ENCODE peak calls at places on chromosome 14, in eight cellular contexts. I is activated CD4-positive, alpha-beta T cell treated with anti-CD3 and anti-CD28 coated beads for 1 hour; N is HFF-Myc; D is NCI-H2171; E is NCI-H774; Y is ELR; Z is tibial artery; S is germinal center. H is an unnamed sample.

GRCh38 chr14:69910871-69911270 is 31.7 kb downstream of the SMOC1 start:
- DNase-seq in Y (no peak), I (no peak), N (no peak), D (no peak), E (no peak), Z (no peak), S (no peak), H (no peak)

GRCh38 chr14:105989746-105990302 is 463.4 kb downstream of the TMEM121 start:
- DNase-seq in Y (peak), Z (no peak), E (no peak), I (no peak), D (no peak), N (no peak), S (no peak), H (no peak)

GRCh38 chr14:95300002-95300696 is 19.6 kb downstream of the CLMN start:
- DNase-seq in Y (no peak), N (no peak), E (no peak), Z (no peak), S (no peak), I (no peak), D (no peak), H (no peak)

GRCh38 chr14:72605096-72605920 is 288.6 kb downstream of the DPF3 start:
- DNase-seq in I (no peak), Y (no peak), D (peak), N (no peak), E (no peak), Z (no peak), S (no peak), H (no peak)

GRCh38 chr14:70754989-70755388 is 54.3 kb downstream of the MAP3K9 start:
- DNase-seq in S (no peak), Z (no peak), N (no peak), D (peak), Y (peak), I (no peak), E (no peak), H (peak)

GRCh38 chr14:62532186-62532585 is 513.1 kb downstream of the KCNH5 start:
- DNase-seq in N (no peak), I (no peak), S (no peak), Z (no peak), Y (peak), E (no peak), D (no peak), H (no peak)

GRCh38 chr14:32590157-32590556 is 261.1 kb downstream of the AKAP6 start:
- DNase-seq in I (no peak), N (no peak), S (no peak), Z (no peak), E (no peak), D (no peak), Y (no peak), H (no peak)

GRCh38 chr14:88422919-88423318 is 37.5 kb downstream of the SPATA7 start:
- DNase-seq in Z (no peak), S (no peak), I (no peak), N (peak), Y (peak), E (no peak), D (no peak), H (no peak)

GRCh38 chr14:106872619-106873446 is 1346.5 kb downstream of the TMEM121 start:
- DNase-seq in Y (peak), N (no peak), Z (no peak), S (peak), I (peak), D (no peak), E (peak), H (peak)

GRCh38 chr14:90575336-90575735 is 178.5 kb downstream of the CALM1 start:
- DNase-seq in Z (no peak), E (no peak), I (no peak), S (no peak), N (no peak), Y (no peak), D (no peak), H (no peak)

GRCh38 chr14:60649815-60650381 is 621 bp upstream of the SIX1 start:
- DNase-seq in D (no peak), S (no peak), N (no peak), Y (peak), Z (no peak), E (peak), I (no peak), H (no peak)

GRCh38 chr14:105287249-105288102 is 13.3 kb downstream of the BRF1 start:
- DNase-seq in Z (no peak), N (no peak), S (no peak), I (no peak), D (no peak), E (no peak), Y (no peak), H (no peak)

GRCh38 chr14:54893151-54893760 is 9.4 kb downstream of the GCH1 start:
- DNase-seq in D (peak), Z (no peak), S (peak), I (no peak), N (peak), E (no peak), Y (peak), H (no peak)

GRCh38 chr14:77406718-77407117 is 16.6 kb downstream of the NOXRED1 start:
- DNase-seq in Z (no peak), S (no peak), E (no peak), N (no peak), D (no peak), Y (no peak), I (no peak), H (no peak)

GRCh38 chr14:69424139-69424923 is 25.8 kb downstream of the SLC39A9 start:
- DNase-seq in D (no peak), E (no peak), Y (peak), S (no peak), Z (no peak), I (no peak), N (no peak), H (no peak)

GRCh38 chr14:74888164-74889158 is 6.7 kb downstream of the DLST start:
- DNase-seq in S (no peak), I (no peak), N (no peak), E (no peak), Z (no peak), Y (peak), D (no peak), H (no peak)

GRCh38 chr14:76268013-76268376 is 107.9 kb upstream of the ESRRB start:
- DNase-seq in I (no peak), N (no peak), D (no peak), S (no peak), Z (no peak), Y (no peak), E (no peak), H (no peak)

GRCh38 chr14:47278233-47278842 is 397.1 kb downstream of the MDGA2 start:
- DNase-seq in N (no peak), E (no peak), Y (no peak), D (no peak), I (no peak), S (peak), Z (no peak), H (peak)

GRCh38 chr14:61565181-61565580 is 130.1 kb upstream of the HIF1A start:
- DNase-seq in D (no peak), N (no peak), I (no peak), E (no peak), Y (peak), Z (no peak), S (no peak), H (no peak)

GRCh38 chr14:89252887-89253532 is 164.0 kb downstream of the FOXN3 start:
- DNase-seq in I (no peak), N (no peak), S (no peak), Z (peak), Y (no peak), E (no peak), D (no peak), H (no peak)

GRCh38 chr14:51684760-51685159 is 33.0 kb downstream of the FRMD6 start:
- DNase-seq in E (no peak), S (no peak), N (no peak), Z (no peak), I (no peak), D (no peak), Y (no peak), H (no peak)

GRCh38 chr14:101222362-101223090 is 319.0 kb upstream of the RTL1 start:
- DNase-seq in Z (no peak), Y (no peak), E (no peak), D (no peak), S (no peak), N (no peak), I (no peak), H (no peak)

GRCh38 chr14:92973798-92974372 is 50.9 kb downstream of the CHGA start:
- DNase-seq in D (no peak), E (no peak), I (no peak), S (no peak), Y (no peak), Z (no peak), N (peak), H (no peak)